ENCODE peak calls at places on chromosomes 7 and 10, in ten cellular contexts. W, J, X, H, B, N, S, Y, D and G are unnamed samples.
A peak's percentile ranks its signal among the peaks of the same experiment; 100 is the strongest.

GRCh38 chr10:86390337-86391120 is 23.9 kb upstream of the GRID1 start:
- DNase-seq in W (no peak), J (no peak), X (no peak), H (no peak), B (no peak), N (no peak), S (no peak), Y (no peak), D (no peak), G (no peak)

GRCh38 chr7:84291756-84292155 is 97.2 kb upstream of the SEMA3A start:
- DNase-seq in W (no peak), J (no peak), X (no peak), H (no peak), B (no peak), N (no peak), S (no peak), Y (no peak), D (no peak), G (no peak)

GRCh38 chr10:114970515-114970914 is 32.5 kb downstream of the TRUB1 start:
- DNase-seq in W (no peak), J (no peak), X (no peak), H (no peak), B (no peak), N (peak; percentile 22), S (peak; percentile 8), Y (peak; percentile 3), D (no peak), G (no peak)

GRCh38 chr10:126803394-126803793 is 101.8 kb upstream of the DOCK1 start:
- DNase-seq in W (no peak), J (no peak), X (no peak), H (no peak), B (no peak), N (no peak), S (no peak), Y (no peak), D (no peak), G (no peak)

GRCh38 chr10:126122856-126123255 is 226.5 kb downstream of the FANK1 start:
- DNase-seq in W (no peak), J (no peak), X (no peak), H (no peak), B (no peak), N (no peak), S (no peak), Y (no peak), D (no peak), G (no peak)

GRCh38 chr7:103540986-103541385 is 95.0 kb upstream of the SLC26A5 start:
- DNase-seq in W (no peak), J (peak; percentile 69), X (no peak), H (peak; percentile 36), B (peak; percentile 94), N (no peak), S (no peak), Y (no peak), D (peak; percentile 81), G (no peak)

GRCh38 chr7:152395115-152395514 is 40.7 kb downstream of the KMT2C start:
- DNase-seq in W (no peak), J (no peak), X (no peak), H (no peak), B (no peak), N (no peak), S (peak; percentile 82), Y (peak; percentile 35), D (no peak), G (no peak)

GRCh38 chr10:25226775-25227682 is 52.2 kb downstream of the GPR158 start:
- DNase-seq in W (no peak), J (no peak), X (peak; percentile 26), H (no peak), B (no peak), N (peak; percentile 33), S (peak; percentile 22), Y (peak; percentile 57), D (peak; percentile 13), G (peak; percentile 59)

GRCh38 chr7:27269455-27269854 is 26.9 kb downstream of the EVX1 start:
- DNase-seq in W (no peak), J (no peak), X (no peak), H (no peak), B (no peak), N (no peak), S (no peak), Y (peak; percentile 10), D (no peak), G (no peak)

GRCh38 chr10:12549297-12549696 is 199.9 kb downstream of the CAMK1D start:
- DNase-seq in W (no peak), J (no peak), X (no peak), H (no peak), B (no peak), N (no peak), S (no peak), Y (peak; percentile 23), D (no peak), G (peak; percentile 19)

GRCh38 chr7:114083714-114084113 is 164.9 kb upstream of the PPP1R3A start:
- DNase-seq in W (peak; percentile 48), J (no peak), X (no peak), H (no peak), B (no peak), N (no peak), S (no peak), Y (no peak), D (no peak), G (no peak)

GRCh38 chr7:132436121-132436520 is 140.1 kb downstream of the PLXNA4 start:
- DNase-seq in W (no peak), J (no peak), X (no peak), H (no peak), B (no peak), N (peak; percentile 82), S (no peak), Y (no peak), D (no peak), G (no peak)

GRCh38 chr7:118153551-118154177 is 30.3 kb upstream of the LSM8 start:
- DNase-seq in W (peak; percentile 14), J (no peak), X (no peak), H (no peak), B (no peak), N (peak; percentile 15), S (peak; percentile 33), Y (peak; percentile 38), D (no peak), G (peak; percentile 67)

GRCh38 chr10:7483848-7484247 is 73.0 kb upstream of the SFMBT2 start:
- DNase-seq in W (no peak), J (no peak), X (no peak), H (no peak), B (no peak), N (no peak), S (no peak), Y (no peak), D (no peak), G (no peak)

GRCh38 chr10:43843331-43844101 is 194.8 kb upstream of the ZNF32 start:
- DNase-seq in W (no peak), J (no peak), X (no peak), H (no peak), B (peak; percentile 90), N (peak; percentile 47), S (peak; percentile 86), Y (no peak), D (no peak), G (no peak)

GRCh38 chr10:3887885-3888476 is 103.0 kb upstream of the KLF6 start:
- DNase-seq in W (no peak), J (peak; percentile 30), X (no peak), H (no peak), B (peak; percentile 86), N (no peak), S (peak; percentile 97), Y (peak; percentile 83), D (no peak), G (peak; percentile 64)

GRCh38 chr7:83921798-83922607 is 272.6 kb downstream of the SEMA3A start:
- DNase-seq in W (no peak), J (no peak), X (no peak), H (no peak), B (no peak), N (peak; percentile 92), S (peak; percentile 69), Y (no peak), D (no peak), G (no peak)

GRCh38 chr10:75431180-75432111 is at the start of gene LRMDA:
- DNase-seq in W (no peak), J (peak; percentile 12), X (no peak), H (peak; percentile 79), B (peak; percentile 74), N (no peak), S (no peak), Y (peak; percentile 22), D (peak; percentile 56), G (peak; percentile 41)

DNA sequence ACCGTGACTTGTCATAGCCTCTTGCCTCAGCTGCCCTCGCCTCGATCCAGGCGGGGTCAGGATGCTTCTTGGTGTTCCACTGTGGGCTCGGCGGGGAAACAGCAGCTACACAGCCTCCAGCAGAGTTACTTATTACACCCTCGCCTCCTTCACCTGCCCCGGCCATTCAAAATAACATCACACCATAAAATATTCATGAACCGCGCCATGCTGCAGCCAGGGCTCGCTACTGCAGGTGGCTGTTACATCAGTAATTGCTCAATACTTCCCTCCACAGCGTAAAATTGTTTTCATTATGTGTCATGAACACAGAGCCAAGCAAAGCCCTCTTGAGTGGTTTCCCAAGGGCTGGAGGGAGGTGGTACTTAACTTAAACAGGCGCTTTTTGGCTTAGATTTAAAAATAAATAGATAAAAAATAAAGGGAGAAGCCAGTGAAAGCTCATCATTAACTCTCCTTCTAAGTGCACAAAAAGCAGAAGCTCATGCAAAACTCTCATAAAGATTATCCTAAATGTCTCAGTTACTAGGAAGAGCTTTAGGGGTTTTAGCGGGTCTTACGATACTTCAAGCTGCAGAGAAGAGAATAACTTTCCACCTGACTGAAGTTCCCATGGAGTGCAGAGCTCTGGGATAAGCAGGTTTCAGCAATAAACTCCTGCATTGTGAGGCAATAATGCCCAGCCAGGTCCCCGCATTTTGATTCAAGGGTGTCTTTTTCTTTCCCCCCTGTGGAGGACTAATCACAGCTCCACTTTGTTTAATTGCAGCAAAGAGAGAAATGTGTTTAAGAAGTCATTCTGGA is 241.7 kb upstream of the SP8 start:
- DNase-seq in W (no peak), J (no peak), X (peak; percentile 20), H (no peak), B (peak; percentile 59), N (no peak), S (no peak), Y (no peak), D (no peak), G (peak; percentile 17)
- TF ChIP-seq CTCF in W (no peak), J (no peak), X (no peak), H (no peak), B (no peak), N (no peak), S (no peak), Y (no peak), D (no peak), G (no peak)

GRCh38 chr10:97534746-97535367 is 36.1 kb downstream of the UBTD1 start:
- DNase-seq in W (no peak), J (no peak), X (no peak), H (no peak), B (no peak), N (peak; percentile 30), S (no peak), Y (peak; percentile 61), D (no peak), G (peak; percentile 42)
- TF ChIP-seq CTCF in W (no peak), J (no peak), X (peak; percentile 51), H (no peak), B (peak; percentile 16), N (peak; percentile 48), S (peak; percentile 51), Y (peak; percentile 59), D (peak; percentile 47), G (peak; percentile 74)

GRCh38 chr10:96047004-96047649 is 3.7 kb downstream of the CCNJ start:
- DNase-seq in W (no peak), J (no peak), X (no peak), H (no peak), B (no peak), N (no peak), S (no peak), Y (peak; percentile 21), D (no peak), G (no peak)
- TF ChIP-seq CTCF in W (no peak), J (no peak), X (no peak), H (no peak), B (no peak), N (peak; percentile 3), S (no peak), Y (peak; percentile 12), D (no peak), G (no peak)

GRCh38 chr7:98168904-98169621 is 42.2 kb upstream of the BHLHA15 start:
- DNase-seq in W (no peak), J (no peak), X (no peak), H (no peak), B (no peak), N (no peak), S (no peak), Y (no peak), D (no peak), G (no peak)
- TF ChIP-seq CTCF in W (peak; percentile 58), J (no peak), X (peak; percentile 37), H (no peak), B (no peak), N (no peak), S (no peak), Y (no peak), D (no peak), G (no peak)